ENCODE peak calls at places on chromosomes 11 and 22, in four cellular contexts. U is right lobe of liver, Q is mammary epithelial cell, B is BJ. A is an unnamed sample.

GRCh38 chr11:2579315-2580060 is 120.3 kb downstream of the KCNQ1OT1 start:
- DNase-seq in B (no peak), U (peak), Q (no peak), A (no peak)

GRCh38 chr11:82858133-82858532 is 42.1 kb downstream of the PRCP start:
- DNase-seq in U (no peak), B (no peak), Q (no peak), A (no peak)

GRCh38 chr22:47376901-47377520 is 614.6 kb downstream of the TBC1D22A start:
- DNase-seq in U (peak), Q (no peak), B (no peak), A (no peak)

GRCh38 chr11:71914127-71914526 is 14.3 kb downstream of the XNDC1N start:
- DNase-seq in B (peak), Q (no peak), U (no peak), A (no peak)

GRCh38 chr22:50641696-50642607 is 14.0 kb upstream of the ARSA start:
- DNase-seq in Q (no peak), U (peak), B (no peak), A (peak)

GRCh38 chr22:29914165-29914564 is 31.2 kb downstream of the MTMR3 start:
- DNase-seq in Q (peak), B (peak), U (no peak), A (no peak)

GRCh38 chr11:89420981-89421380 is 70.2 kb downstream of the NOX4 start:
- DNase-seq in Q (no peak), U (no peak), B (no peak), A (no peak)

GRCh38 chr11:689630-690029 is 5.4 kb downstream of the DEAF1 start:
- DNase-seq in U (no peak), B (no peak), Q (no peak), A (no peak)

GRCh38 chr11:12684354-12684753 is 10.1 kb downstream of the TEAD1 start:
- DNase-seq in Q (no peak), U (no peak), B (no peak), A (no peak)

GRCh38 chr11:113896156-113896879 is 8.3 kb upstream of the HTR3B start:
- DNase-seq in Q (no peak), B (no peak), U (no peak), A (peak)

GRCh38 chr22:50032109-50032871 is 19.7 kb upstream of the IL17REL start:
- DNase-seq in B (no peak), U (peak), Q (no peak), A (no peak)

GRCh38 chr22:40443675-40444482 is 73.5 kb downstream of the SGSM3 start:
- DNase-seq in U (no peak), B (no peak), Q (no peak), A (no peak)

GRCh38 chr22:31250740-31251330 is 38.7 kb downstream of the LIMK2 start:
- DNase-seq in Q (peak), B (no peak), U (no peak), A (no peak)

GRCh38 chr22:19879996-19880785 is 25.5 kb upstream of the GNB1L start:
- DNase-seq in B (no peak), U (peak), Q (no peak), A (no peak)

GRCh38 chr22:24407278-24407665 is 20.1 kb upstream of the ADORA2A start:
- DNase-seq in Q (no peak), U (peak), B (no peak), A (no peak)

GRCh38 chr11:123255909-123256308 is 60.9 kb upstream of the CLMP start:
- DNase-seq in B (no peak), Q (no peak), U (no peak), A (no peak)

GRCh38 chr22:48972979-48973693 is 854.5 kb downstream of the BRD1 start:
- DNase-seq in U (no peak), B (no peak), Q (no peak), A (no peak)

GRCh38 chr22:47918936-47919505 is 1156.6 kb downstream of the TBC1D22A start:
- DNase-seq in U (no peak), B (no peak), Q (no peak), A (no peak)

GRCh38 chr22:34761111-34761510 is 304.8 kb upstream of the ISX start:
- DNase-seq in U (no peak), Q (peak), B (no peak), A (no peak)

GRCh38 chr11:79461144-79461543 is 20.3 kb upstream of the TENM4 start:
- DNase-seq in U (no peak), Q (peak), B (no peak), A (peak)

GRCh38 chr11:45233121-45233803 is 52.9 kb downstream of the SYT13 start:
- DNase-seq in Q (peak), U (peak), B (no peak), A (peak)
- TF ChIP-seq CTCF in Q (peak), U (peak), B (peak), A (peak)

GRCh38 chr11:17722000-17722643 is 2.8 kb downstream of the MYOD1 start:
- DNase-seq in Q (no peak), B (no peak), U (no peak), A (no peak)

GRCh38 chr11:17719940-17720795 is 797 bp downstream of the MYOD1 start:
- DNase-seq in Q (no peak), U (no peak), B (no peak), A (no peak)

GRCh38 chr11:17719028-17719939 is at the start of gene MYOD1:
- DNase-seq in B (no peak), U (no peak), Q (no peak), A (no peak)

GRCh38 chr11:17721242-17721999 is 2.0 kb downstream of the MYOD1 start:
- DNase-seq in U (no peak), B (no peak), Q (no peak), A (no peak)

DNA sequence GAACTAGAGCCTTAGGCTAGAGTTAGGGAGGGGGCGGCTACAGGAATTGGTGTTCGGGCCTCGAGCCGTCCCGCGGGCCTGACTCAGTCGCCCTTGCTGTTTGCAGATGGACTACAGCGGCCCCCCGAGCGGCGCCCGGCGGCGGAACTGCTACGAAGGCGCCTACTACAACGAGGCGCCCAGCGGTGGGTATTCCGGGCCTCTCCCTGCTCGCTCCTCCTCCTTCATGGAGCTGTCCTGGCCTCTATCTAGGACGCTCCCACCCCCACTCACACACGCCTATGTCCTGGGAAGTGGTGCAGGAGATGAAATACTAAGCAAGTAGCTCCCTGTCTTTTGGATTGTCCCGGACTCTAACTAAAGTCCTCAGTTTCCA is 1.4 kb downstream of the MYOD1 start:
- DNase-seq in Q (no peak), B (no peak), U (no peak), A (no peak)
- TF ChIP-seq CTCF in Q (no peak), B (no peak), U (no peak), A (no peak)

DNA sequence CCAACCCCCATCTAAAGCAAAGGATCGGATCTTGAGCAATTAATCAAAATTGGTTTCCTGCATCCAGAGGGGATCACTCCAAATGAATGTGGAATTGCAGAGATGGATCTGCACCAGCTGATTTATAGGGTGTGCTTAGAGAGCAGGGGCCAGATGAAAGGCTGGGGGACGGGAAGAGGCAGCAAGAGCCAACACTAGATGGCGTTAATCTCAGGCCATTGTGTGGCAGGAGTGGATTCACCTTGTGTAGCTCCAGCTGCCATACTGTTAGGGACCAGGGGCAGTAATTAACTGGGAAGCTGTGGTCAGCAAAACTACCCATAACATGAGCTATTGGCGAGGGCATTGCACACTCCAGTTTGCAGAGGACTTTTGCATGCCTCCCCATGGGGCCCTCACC is 35.6 kb downstream of the SERPINH1 start:
- DNase-seq in U (no peak), Q (peak), B (no peak), A (peak)
- TF ChIP-seq CTCF in U (peak), Q (peak), B (peak), A (peak)

GRCh38 chr11:111414267-111414931 is 35.3 kb upstream of the POU2AF1 start:
- DNase-seq in Q (no peak), U (no peak), B (no peak), A (peak)
- TF ChIP-seq CTCF in Q (no peak), U (no peak), B (no peak), A (peak)

GRCh38 chr11:63280920-63281319 is 37.5 kb upstream of the SLC22A25 start:
- DNase-seq in Q (no peak), U (no peak), B (no peak), A (no peak)

GRCh38 chr11:63282579-63282978 is 39.2 kb upstream of the SLC22A25 start:
- DNase-seq in U (no peak), B (no peak), Q (no peak), A (no peak)

GRCh38 chr11:63274776-63275175 is 31.4 kb upstream of the SLC22A25 start:
- DNase-seq in B (no peak), Q (no peak), U (no peak), A (no peak)

GRCh38 chr11:63273685-63274084 is 30.3 kb upstream of the SLC22A25 start:
- DNase-seq in U (no peak), Q (no peak), B (no peak), A (no peak)

GRCh38 chr11:63277345-63277943 is 34.0 kb upstream of the SLC22A25 start:
- DNase-seq in U (peak), Q (peak), B (no peak), A (peak)
- TF ChIP-seq CTCF in U (peak), Q (no peak), B (no peak), A (peak)

GRCh38 chr11:50169634-50170033 is 137.0 kb downstream of the OR4C45 start:
- DNase-seq in Q (no peak), B (no peak), U (no peak), A (no peak)
- TF ChIP-seq CTCF in Q (no peak), B (no peak), U (no peak), A (no peak)

GRCh38 chr11:28961726-28962125 is 853.5 kb downstream of the METTL15 start:
- DNase-seq in U (no peak), Q (no peak), B (no peak), A (no peak)
- TF ChIP-seq CTCF in U (no peak), Q (no peak), B (no peak), A (no peak)

GRCh38 chr11:22169833-22170232 is 23.1 kb upstream of the ANO5 start:
- DNase-seq in B (no peak), U (no peak), Q (no peak), A (no peak)
- TF ChIP-seq CTCF in B (no peak), U (peak), Q (no peak), A (peak)

A was measured in GM12865.